ENCODE peak calls at places on chromosomes 12 and 14, in ten cellular contexts. N is body of pancreas; O is CD4-positive, alpha-beta memory T cell; L is left ventricle myocardium inferior; G is PC-3; K is mammary epithelial cell; B is small intestine; C is MM.1S; Z is heart left ventricle; S is neural progenitor cell. I is an unnamed sample. For H3K4me1, the result is how much of the 10 kb centered on the place peaks cover.

GRCh38 chr14:93004699-93005082 is 81.7 kb downstream of the CHGA start:
- DNase-seq in N (no peak), O (no peak), L (no peak), G (no peak), K (no peak), B (no peak), C (no peak), Z (no peak), S (no peak), I (no peak)

GRCh38 chr12:122996621-122997342 is 16.3 kb downstream of the ARL6IP4 start:
- DNase-seq in N (no peak), O (no peak), L (no peak), G (no peak), K (no peak), B (no peak), C (no peak), Z (no peak), S (no peak), I (no peak)

GRCh38 chr14:38290601-38291190 is 34.8 kb upstream of the CLEC14A start:
- DNase-seq in N (no peak), O (no peak), L (no peak), G (peak), K (no peak), B (peak), C (no peak), Z (peak), S (no peak), I (peak)

GRCh38 chr12:99984271-99985128 is at the start of gene ANKS1B:
- DNase-seq in N (peak), O (no peak), L (peak), G (peak), K (peak), B (peak), C (peak), Z (peak), S (peak), I (peak)

GRCh38 chr12:54413284-54414190 is 5.5 kb downstream of the ITGA5 start:
- DNase-seq in N (no peak), O (peak), L (peak), G (no peak), K (no peak), B (peak), C (peak), Z (peak), S (no peak), I (peak)

GRCh38 chr14:94545131-94545841 is 16.0 kb upstream of the SERPINA4 start:
- DNase-seq in N (no peak), O (no peak), L (no peak), G (no peak), K (no peak), B (no peak), C (no peak), Z (no peak), S (peak), I (no peak)

GRCh38 chr14:72443991-72444431 is 449.9 kb downstream of the DPF3 start:
- DNase-seq in N (no peak), O (peak), L (no peak), G (no peak), K (no peak), B (peak), C (no peak), Z (no peak), S (no peak), I (no peak)

GRCh38 chr12:85633491-85633890 is 202.7 kb downstream of the RASSF9 start:
- DNase-seq in N (no peak), O (no peak), L (no peak), G (no peak), K (no peak), B (no peak), C (no peak), Z (no peak), S (no peak), I (peak)

GRCh38 chr12:103810108-103810507 is 30.9 kb downstream of the NT5DC3 start:
- DNase-seq in N (no peak), O (no peak), L (no peak), G (no peak), K (no peak), B (no peak), C (no peak), Z (no peak), S (no peak), I (no peak)

GRCh38 chr12:99418379-99418778 is 229.2 kb upstream of the GARIN6 start:
- DNase-seq in N (no peak), O (no peak), L (no peak), G (no peak), K (no peak), B (no peak), C (peak), Z (no peak), S (no peak), I (no peak)

GRCh38 chr12:124347805-124348658 is 53.1 kb downstream of the RFLNA start:
- DNase-seq in N (no peak), O (peak), L (no peak), G (no peak), K (no peak), B (no peak), C (no peak), Z (no peak), S (peak), I (no peak)

GRCh38 chr12:1846421-1847405 is 26.3 kb downstream of the LRTM2 start:
- DNase-seq in N (no peak), O (no peak), L (no peak), G (no peak), K (no peak), B (no peak), C (no peak), Z (no peak), S (no peak), I (no peak)

GRCh38 chr12:85424581-85425348 is 144.7 kb downstream of the ALX1 start:
- DNase-seq in N (peak), O (no peak), L (no peak), G (peak), K (no peak), B (peak), C (peak), Z (no peak), S (peak), I (peak)

GRCh38 chr12:57134949-57135348 is 6.7 kb downstream of the LRP1 start:
- DNase-seq in N (no peak), O (no peak), L (no peak), G (no peak), K (no peak), B (no peak), C (no peak), Z (no peak), S (no peak), I (no peak)

GRCh38 chr12:124703852-124704251 is 136.4 kb upstream of the NCOR2 start:
- DNase-seq in N (no peak), O (no peak), L (no peak), G (no peak), K (no peak), B (no peak), C (no peak), Z (no peak), S (no peak), I (no peak)

GRCh38 chr12:93621986-93622385 is 49.5 kb downstream of the SOCS2 start:
- DNase-seq in N (no peak), O (no peak), L (no peak), G (no peak), K (no peak), B (no peak), C (no peak), Z (no peak), S (no peak), I (no peak)

GRCh38 chr14:35420036-35420811 is 15.7 kb upstream of the NFKBIA start:
- DNase-seq in N (no peak), O (no peak), L (no peak), G (peak), K (peak), B (no peak), C (no peak), Z (no peak), S (no peak), I (no peak)

GRCh38 chr12:7321624-7322023 is 17.8 kb downstream of the ACSM4 start:
- DNase-seq in N (no peak), O (no peak), L (no peak), G (no peak), K (no peak), B (no peak), C (no peak), Z (no peak), S (no peak), I (no peak)

GRCh38 chr12:89730060-89730459 is 21.4 kb upstream of the ATP2B1 start:
- DNase-seq in N (no peak), O (no peak), L (no peak), G (no peak), K (no peak), B (no peak), C (no peak), Z (no peak), S (no peak), I (no peak)

GRCh38 chr14:99148131-99148530 is 123.9 kb downstream of the BCL11B start:
- DNase-seq in N (no peak), O (no peak), L (no peak), G (no peak), K (no peak), B (no peak), C (no peak), Z (no peak), S (no peak), I (no peak)

GRCh38 chr14:36047912-36048311 is 128.6 kb downstream of the PTCSC3 start:
- DNase-seq in N (no peak), O (no peak), L (no peak), G (no peak), K (no peak), B (no peak), C (no peak), Z (no peak), S (no peak), I (no peak)

GRCh38 chr14:105268736-105269354 is 20.5 kb downstream of the BTBD6 start:
- DNase-seq in N (no peak), O (no peak), L (no peak), G (no peak), K (no peak), B (no peak), C (no peak), Z (no peak), S (no peak), I (no peak)

GRCh38 chr14:35331605-35332516 is 39.7 kb downstream of the PSMA6 start:
- DNase-seq in N (peak), O (no peak), L (no peak), G (peak), K (peak), B (peak), C (no peak), Z (no peak), S (no peak), I (no peak)

GRCh38 chr14:20332946-20333782 is at the start of gene CCNB1IP1:
- DNase-seq in N (peak), O (peak), L (peak), G (peak), K (peak), B (peak), C (peak), Z (peak), S (peak), I (peak)

GRCh38 chr12:29743801-29744200 is 39.9 kb downstream of the TMTC1 start:
- DNase-seq in N (no peak), O (no peak), L (no peak), G (peak), K (peak), B (no peak), C (no peak), Z (no peak), S (no peak), I (peak)

GRCh38 chr14:74538411-74539391 is 45.1 kb downstream of the ISCA2 start:
- DNase-seq in N (no peak), O (no peak), L (no peak), G (no peak), K (no peak), B (no peak), C (no peak), Z (no peak), S (no peak), I (no peak)

GRCh38 chr12:95277139-95277538 is 59.5 kb downstream of the VEZT start:
- DNase-seq in N (no peak), O (no peak), L (no peak), G (peak), K (peak), B (no peak), C (no peak), Z (no peak), S (no peak), I (peak)

GRCh38 chr14:99234982-99235491 is 37.0 kb downstream of the BCL11B start:
- DNase-seq in N (no peak), O (peak), L (no peak), G (no peak), K (no peak), B (no peak), C (no peak), Z (no peak), S (peak), I (peak)

GRCh38 chr12:23337213-23337612 is 612.3 kb downstream of the SOX5 start:
- DNase-seq in N (no peak), O (no peak), L (no peak), G (no peak), K (no peak), B (no peak), C (no peak), Z (no peak), S (no peak), I (no peak)

GRCh38 chr12:40668095-40668494 is 24.1 kb upstream of the CNTN1 start:
- DNase-seq in N (no peak), O (no peak), L (no peak), G (no peak), K (no peak), B (no peak), C (no peak), Z (no peak), S (no peak), I (no peak)

GRCh38 chr12:89393551-89394121 is 41.3 kb upstream of the DUSP6 start:
- DNase-seq in N (no peak), O (no peak), L (no peak), G (no peak), K (no peak), B (no peak), C (no peak), Z (no peak), S (no peak), I (no peak)

GRCh38 chr12:6688543-6688999 is 604 bp downstream of the ZNF384 start:
- DNase-seq in N (peak), O (no peak), L (no peak), G (no peak), K (no peak), B (peak), C (peak), Z (no peak), S (no peak), I (no peak)

GRCh38 chr14:105711058-105711620 is 184.8 kb downstream of the TMEM121 start:
- DNase-seq in N (no peak), O (no peak), L (no peak), G (no peak), K (no peak), B (no peak), C (no peak), Z (no peak), S (no peak), I (no peak)

GRCh38 chr14:35821546-35822411 is 4.4 kb upstream of the BRMS1L start:
- DNase-seq in N (peak), O (peak), L (no peak), G (peak), K (peak), B (peak), C (peak), Z (no peak), S (no peak), I (peak)

GRCh38 chr12:66823857-66824570 is 145.1 kb upstream of the GRIP1 start:
- DNase-seq in N (no peak), O (no peak), L (no peak), G (peak), K (peak), B (no peak), C (no peak), Z (no peak), S (no peak), I (peak)

DNA sequence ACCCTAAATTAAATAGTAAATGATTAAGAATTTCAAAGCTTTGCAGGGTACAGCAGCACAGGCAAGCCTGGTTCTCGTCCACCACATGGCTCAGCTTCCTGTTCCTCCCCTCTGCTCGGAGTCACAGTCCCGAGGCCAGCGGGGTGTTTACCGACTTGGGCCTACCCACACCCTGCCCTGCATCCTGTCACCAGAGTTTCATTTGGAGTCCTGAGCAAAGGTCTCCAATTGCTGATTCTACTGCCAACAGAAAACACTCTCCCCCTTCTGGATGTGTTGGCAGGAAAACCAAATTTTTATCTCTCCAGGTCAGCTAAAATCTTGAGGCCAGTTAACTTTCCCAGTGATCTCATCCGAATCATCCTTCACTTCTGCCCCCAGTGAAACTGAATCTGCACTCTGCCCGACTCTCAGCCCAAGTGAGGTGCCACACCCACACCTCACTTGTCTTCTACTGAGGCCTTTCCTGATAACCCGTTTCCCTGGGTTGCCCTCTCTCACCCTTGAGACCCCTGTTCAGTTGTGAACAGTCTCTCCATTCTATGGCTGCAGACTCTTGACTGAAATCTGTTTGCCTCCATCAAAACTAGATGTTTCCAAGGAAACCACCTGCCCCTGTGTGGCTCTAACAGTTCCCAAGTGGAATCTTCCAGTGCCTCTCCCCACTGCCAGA is 71.2 kb downstream of the VCPKMT start:
- DNase-seq in N (peak), O (peak), L (peak), G (peak), K (peak), B (peak), C (peak), Z (peak), S (no peak), I (no peak)
- H3K4me1 ChIP-seq in N (under half), O (half or more), L (under half), G (half or more), K (under half), B (under half), C (under half), Z (under half), S (under half), I (under half)

DNA sequence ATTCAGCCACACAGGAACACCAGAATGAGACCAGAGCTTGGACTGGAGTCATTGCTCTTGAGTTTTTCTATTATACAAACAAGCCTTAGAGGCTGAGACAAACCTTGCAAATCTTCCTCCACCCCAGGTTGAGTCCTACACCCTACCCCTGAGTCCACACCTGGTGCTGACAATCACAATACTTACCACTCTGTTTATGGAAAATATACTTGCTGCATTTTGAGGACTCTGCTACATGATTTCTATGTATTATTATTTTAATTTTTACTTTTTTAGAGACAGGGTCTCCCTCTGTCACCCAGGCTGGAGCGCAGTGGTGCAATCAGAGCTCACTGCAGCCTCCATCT is 101.4 kb downstream of the EGLN3 start:
- DNase-seq in N (no peak), O (no peak), L (no peak), G (no peak), K (no peak), B (no peak), C (no peak), Z (no peak), S (no peak), I (no peak)
- H3K27ac ChIP-seq in N (no peak), O (no peak), L (no peak), G (no peak), K (no peak), B (no peak), C (no peak), Z (no peak), S (no peak), I (no peak)

GRCh38 chr12:130573235-130573634 is 142.9 kb downstream of the RIMBP2 start:
- DNase-seq in N (no peak), O (no peak), L (no peak), G (no peak), K (no peak), B (no peak), C (no peak), Z (no peak), S (no peak), I (no peak)

GRCh38 chr12:130576286-130576933 is 139.7 kb downstream of the RIMBP2 start:
- DNase-seq in N (no peak), O (no peak), L (no peak), G (no peak), K (no peak), B (no peak), C (no peak), Z (no peak), S (no peak), I (no peak)

GRCh38 chr12:130579231-130579630 is 136.9 kb downstream of the RIMBP2 start:
- DNase-seq in N (no peak), O (no peak), L (no peak), G (no peak), K (no peak), B (no peak), C (no peak), Z (no peak), S (no peak), I (no peak)

GRCh38 chr12:130574402-130574801 is 141.7 kb downstream of the RIMBP2 start:
- DNase-seq in N (no peak), O (no peak), L (no peak), G (no peak), K (no peak), B (no peak), C (no peak), Z (no peak), S (no peak), I (no peak)

DNA sequence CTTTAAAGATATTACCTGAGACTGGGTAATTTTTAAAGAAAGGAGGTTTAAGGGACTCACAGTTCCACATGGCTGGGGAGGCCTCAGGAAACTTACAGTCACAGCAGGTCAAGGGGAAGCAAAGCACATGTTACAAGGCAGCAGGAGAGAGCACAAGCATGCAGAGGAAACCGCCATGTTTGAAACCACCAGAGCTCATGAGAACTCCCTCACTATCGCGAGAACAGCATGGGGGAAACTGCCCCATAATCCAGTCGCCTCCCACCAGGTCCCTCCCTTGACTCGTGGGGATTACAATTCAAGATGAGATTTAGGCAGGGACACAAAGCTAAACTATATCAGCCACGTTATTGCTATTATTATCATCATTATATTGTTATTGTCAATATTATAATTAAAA is 138.8 kb downstream of the RIMBP2 start:
- DNase-seq in N (no peak), O (no peak), L (no peak), G (no peak), K (no peak), B (no peak), C (no peak), Z (no peak), S (no peak), I (no peak)
- H3K4me3 ChIP-seq in N (no peak), O (no peak), L (no peak), G (no peak), K (no peak), B (no peak), C (no peak), Z (no peak), S (no peak), I (no peak)

GRCh38 chr12:47376937-47377336 is 297.2 kb upstream of the AMIGO2 start:
- DNase-seq in N (peak), O (no peak), L (no peak), G (peak), K (no peak), B (no peak), C (no peak), Z (no peak), S (no peak), I (peak)
- H3K4me1 ChIP-seq in N (under half), O (under half), L (under half), G (under half), K (under half), B (under half), C (under half), Z (under half), S (under half), I (under half)

DNA sequence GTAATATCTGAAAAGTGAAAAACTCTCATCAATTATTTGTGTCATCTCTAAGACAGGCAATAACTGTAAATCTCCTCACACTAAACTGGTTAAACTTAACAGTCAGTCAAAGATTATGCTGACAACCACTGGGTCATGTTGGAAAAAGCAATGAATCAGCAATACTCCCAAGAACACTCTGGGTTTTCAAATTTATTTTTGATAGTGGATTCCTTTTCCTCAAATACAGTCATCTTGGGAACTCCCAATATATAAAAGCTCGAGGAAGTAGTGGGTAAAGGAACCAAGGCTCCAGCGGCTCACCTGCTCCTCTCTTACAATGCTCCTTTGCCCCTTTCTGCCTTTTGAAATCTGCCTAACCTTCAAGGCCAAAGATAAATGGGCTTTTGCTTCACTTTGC is 70.0 kb downstream of the ARMH4 start:
- DNase-seq in N (no peak), O (no peak), L (no peak), G (peak), K (peak), B (no peak), C (no peak), Z (no peak), S (no peak), I (peak)
- H3K27ac ChIP-seq in N (no peak), O (no peak), L (peak), G (peak), K (peak), B (no peak), C (no peak), Z (peak), S (no peak), I (peak)